ENCODE peak calls at places on chromosomes 2 and 18, in eight cellular contexts. One of them, this sample, is unnamed.

GRCh38 chr18:50107468-50107867 is 87.5 kb downstream of the MYO5B start:
- DNase-seq in GM23338: no peak
- DNase-seq in A549: no peak
- DNase-seq in dorsolateral prefrontal cortex: no peak
- DNase-seq in thyroid gland: no peak
- DNase-seq in CD8-positive, alpha-beta T cell: no peak
- DNase-seq in right atrium auricular region: no peak
- DNase-seq in aorta: no peak
- DNase-seq in this sample: no peak

GRCh38 chr18:75429975-75430374 is 2.5 kb upstream of the SMIM21 start:
- DNase-seq in GM23338: no peak
- DNase-seq in A549: no peak
- DNase-seq in dorsolateral prefrontal cortex: no peak
- DNase-seq in thyroid gland: no peak
- DNase-seq in CD8-positive, alpha-beta T cell: no peak
- DNase-seq in right atrium auricular region: no peak
- DNase-seq in aorta: no peak
- DNase-seq in this sample: no peak

GRCh38 chr2:60972889-60973656 is 44.4 kb upstream of the PEX13 start:
- DNase-seq in GM23338: peak; percentile 23
- DNase-seq in A549: no peak
- DNase-seq in dorsolateral prefrontal cortex: no peak
- DNase-seq in thyroid gland: no peak
- DNase-seq in CD8-positive, alpha-beta T cell: no peak
- DNase-seq in right atrium auricular region: no peak
- DNase-seq in aorta: no peak
- DNase-seq in this sample: no peak

GRCh38 chr2:241379481-241380480 is 23.7 kb downstream of the FARP2 start:
- DNase-seq in GM23338: no peak
- DNase-seq in A549: no peak
- DNase-seq in dorsolateral prefrontal cortex: no peak
- DNase-seq in thyroid gland: no peak
- DNase-seq in CD8-positive, alpha-beta T cell: no peak
- DNase-seq in right atrium auricular region: no peak
- DNase-seq in aorta: no peak
- DNase-seq in this sample: no peak

GRCh38 chr2:191693778-191694177 is 15.8 kb downstream of the NABP1 start:
- DNase-seq in GM23338: no peak
- DNase-seq in A549: no peak
- DNase-seq in dorsolateral prefrontal cortex: no peak
- DNase-seq in thyroid gland: no peak
- DNase-seq in CD8-positive, alpha-beta T cell: no peak
- DNase-seq in right atrium auricular region: no peak
- DNase-seq in aorta: no peak
- DNase-seq in this sample: no peak

GRCh38 chr2:185291035-185291647 is 447.5 kb upstream of the FSIP2 start:
- DNase-seq in GM23338: peak; percentile 86
- DNase-seq in A549: peak; percentile 41
- DNase-seq in dorsolateral prefrontal cortex: no peak
- DNase-seq in thyroid gland: peak; percentile 46
- DNase-seq in CD8-positive, alpha-beta T cell: no peak
- DNase-seq in right atrium auricular region: no peak
- DNase-seq in aorta: no peak
- DNase-seq in this sample: peak; percentile 17

GRCh38 chr18:22348521-22349316 is 69.0 kb downstream of the CTAGE1 start:
- DNase-seq in GM23338: peak; percentile 80
- DNase-seq in A549: peak; percentile 18
- DNase-seq in dorsolateral prefrontal cortex: no peak
- DNase-seq in thyroid gland: peak; percentile 67
- DNase-seq in CD8-positive, alpha-beta T cell: no peak
- DNase-seq in right atrium auricular region: peak; percentile 89
- DNase-seq in aorta: peak; percentile 85
- DNase-seq in this sample: no peak

GRCh38 chr18:50454379-50455005 is 79.6 kb downstream of the SKA1 start:
- DNase-seq in GM23338: peak; percentile 38
- DNase-seq in A549: no peak
- DNase-seq in dorsolateral prefrontal cortex: no peak
- DNase-seq in thyroid gland: no peak
- DNase-seq in CD8-positive, alpha-beta T cell: no peak
- DNase-seq in right atrium auricular region: no peak
- DNase-seq in aorta: no peak
- DNase-seq in this sample: no peak

GRCh38 chr18:10264260-10264659 is 190.2 kb upstream of the APCDD1 start:
- DNase-seq in GM23338: no peak
- DNase-seq in A549: no peak
- DNase-seq in dorsolateral prefrontal cortex: no peak
- DNase-seq in thyroid gland: no peak
- DNase-seq in CD8-positive, alpha-beta T cell: no peak
- DNase-seq in right atrium auricular region: no peak
- DNase-seq in aorta: no peak
- DNase-seq in this sample: no peak

GRCh38 chr2:64847930-64848329 is 141.3 kb upstream of the SLC1A4 start:
- DNase-seq in GM23338: peak; percentile 41
- DNase-seq in A549: no peak
- DNase-seq in dorsolateral prefrontal cortex: no peak
- DNase-seq in thyroid gland: no peak
- DNase-seq in CD8-positive, alpha-beta T cell: no peak
- DNase-seq in right atrium auricular region: no peak
- DNase-seq in aorta: peak; percentile 55
- DNase-seq in this sample: no peak

GRCh38 chr18:9173770-9174233 is 37.2 kb downstream of the ANKRD12 start:
- DNase-seq in GM23338: no peak
- DNase-seq in A549: no peak
- DNase-seq in dorsolateral prefrontal cortex: no peak
- DNase-seq in thyroid gland: no peak
- DNase-seq in CD8-positive, alpha-beta T cell: no peak
- DNase-seq in right atrium auricular region: no peak
- DNase-seq in aorta: no peak
- DNase-seq in this sample: no peak

GRCh38 chr2:14583802-14584201 is 48.7 kb upstream of the LRATD1 start:
- DNase-seq in GM23338: no peak
- DNase-seq in A549: no peak
- DNase-seq in dorsolateral prefrontal cortex: no peak
- DNase-seq in thyroid gland: no peak
- DNase-seq in CD8-positive, alpha-beta T cell: no peak
- DNase-seq in right atrium auricular region: no peak
- DNase-seq in aorta: no peak
- DNase-seq in this sample: no peak

DNA sequence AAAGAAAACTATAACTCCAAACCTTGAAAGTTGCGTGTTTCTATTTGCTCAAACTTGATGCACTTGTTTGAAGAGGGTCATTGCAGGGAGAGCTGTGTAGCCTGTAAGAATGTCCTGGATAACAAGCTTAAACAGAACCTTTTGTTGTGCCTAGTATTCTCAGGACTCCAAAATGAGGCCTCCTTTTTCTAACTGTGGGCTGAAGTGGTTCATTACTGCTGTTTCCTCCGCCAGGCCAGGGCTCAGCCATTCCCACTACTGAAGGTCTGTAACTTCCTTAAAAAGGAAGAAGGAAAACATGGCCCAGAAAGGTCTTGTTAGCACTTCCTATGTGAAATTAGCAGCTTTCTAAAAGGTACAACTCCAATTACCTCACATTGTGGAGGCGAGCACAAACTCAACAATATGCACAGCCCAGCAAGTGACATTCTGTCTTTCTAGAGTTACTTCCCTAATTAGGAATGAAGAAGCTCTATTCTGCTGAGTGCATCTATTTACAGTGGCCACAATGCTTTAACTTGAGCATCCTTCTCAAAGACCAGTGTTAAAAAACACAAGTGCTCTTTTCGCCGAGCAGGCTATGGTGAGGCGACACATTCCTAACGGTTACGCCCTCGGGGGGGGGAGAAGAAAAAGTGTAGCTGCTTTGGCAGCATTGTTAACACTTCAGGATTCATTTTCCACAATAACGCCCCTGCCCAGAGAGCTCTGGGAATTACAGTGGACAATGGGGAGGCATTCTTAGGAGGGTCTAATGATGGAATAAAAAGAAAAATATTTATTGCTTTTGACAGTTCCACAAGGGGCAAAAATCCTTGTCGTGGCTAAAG is 136.9 kb upstream of the SIX3 start:
- DNase-seq in GM23338: peak; percentile 69
- DNase-seq in A549: no peak
- DNase-seq in dorsolateral prefrontal cortex: no peak
- DNase-seq in thyroid gland: no peak
- DNase-seq in CD8-positive, alpha-beta T cell: no peak
- DNase-seq in right atrium auricular region: no peak
- DNase-seq in aorta: no peak
- DNase-seq in this sample: no peak
- H3K27ac ChIP-seq in GM23338: no peak overlapping the region
- H3K27ac ChIP-seq in A549: no peak overlapping the region
- H3K27ac ChIP-seq in dorsolateral prefrontal cortex: no peak overlapping the region
- H3K27ac ChIP-seq in thyroid gland: no peak overlapping the region
- H3K27ac ChIP-seq in CD8-positive, alpha-beta T cell: no peak overlapping the region
- H3K27ac ChIP-seq in right atrium auricular region: no peak overlapping the region
- H3K27ac ChIP-seq in aorta: no peak overlapping the region
- H3K27ac ChIP-seq in this sample: no peak overlapping the region

GRCh38 chr18:79599503-79599931 is 80.1 kb upstream of the CTDP1 start:
- DNase-seq in GM23338: no peak
- DNase-seq in A549: peak; percentile 37
- DNase-seq in dorsolateral prefrontal cortex: peak; percentile 30
- DNase-seq in thyroid gland: no peak
- DNase-seq in CD8-positive, alpha-beta T cell: no peak
- DNase-seq in right atrium auricular region: no peak
- DNase-seq in aorta: peak; percentile 61
- DNase-seq in this sample: no peak

GRCh38 chr18:79600141-79600540 is 79.5 kb upstream of the CTDP1 start:
- DNase-seq in GM23338: no peak
- DNase-seq in A549: no peak
- DNase-seq in dorsolateral prefrontal cortex: peak; percentile 21
- DNase-seq in thyroid gland: no peak
- DNase-seq in CD8-positive, alpha-beta T cell: no peak
- DNase-seq in right atrium auricular region: no peak
- DNase-seq in aorta: peak; percentile 59
- DNase-seq in this sample: no peak

GRCh38 chr18:79603321-79604204 is 76.0 kb upstream of the CTDP1 start:
- DNase-seq in GM23338: no peak
- DNase-seq in A549: no peak
- DNase-seq in dorsolateral prefrontal cortex: peak; percentile 30
- DNase-seq in thyroid gland: no peak
- DNase-seq in CD8-positive, alpha-beta T cell: no peak
- DNase-seq in right atrium auricular region: no peak
- DNase-seq in aorta: peak; percentile 61
- DNase-seq in this sample: no peak

GRCh38 chr18:79600596-79600995 is 79.0 kb upstream of the CTDP1 start:
- DNase-seq in GM23338: no peak
- DNase-seq in A549: no peak
- DNase-seq in dorsolateral prefrontal cortex: no peak
- DNase-seq in thyroid gland: no peak
- DNase-seq in CD8-positive, alpha-beta T cell: no peak
- DNase-seq in right atrium auricular region: no peak
- DNase-seq in aorta: no peak
- DNase-seq in this sample: no peak

GRCh38 chr18:79601234-79601633 is 78.4 kb upstream of the CTDP1 start:
- DNase-seq in GM23338: no peak
- DNase-seq in A549: no peak
- DNase-seq in dorsolateral prefrontal cortex: peak; percentile 0
- DNase-seq in thyroid gland: no peak
- DNase-seq in CD8-positive, alpha-beta T cell: no peak
- DNase-seq in right atrium auricular region: no peak
- DNase-seq in aorta: peak; percentile 7
- DNase-seq in this sample: no peak
- H3K27ac ChIP-seq in GM23338: no peak overlapping the region
- H3K27ac ChIP-seq in A549: no peak overlapping the region
- H3K27ac ChIP-seq in dorsolateral prefrontal cortex: no peak overlapping the region
- H3K27ac ChIP-seq in thyroid gland: no peak overlapping the region
- H3K27ac ChIP-seq in CD8-positive, alpha-beta T cell: no peak overlapping the region
- H3K27ac ChIP-seq in right atrium auricular region: no peak overlapping the region
- H3K27ac ChIP-seq in aorta: no peak overlapping the region
- H3K27ac ChIP-seq in this sample: no peak overlapping the region

GRCh38 chr18:23828426-23828825 is 139.2 kb downstream of the LAMA3 start:
- DNase-seq in GM23338: no peak
- DNase-seq in A549: peak; percentile 72
- DNase-seq in dorsolateral prefrontal cortex: no peak
- DNase-seq in thyroid gland: no peak
- DNase-seq in CD8-positive, alpha-beta T cell: peak; percentile 52
- DNase-seq in right atrium auricular region: no peak
- DNase-seq in aorta: no peak
- DNase-seq in this sample: no peak

GRCh38 chr18:23825496-23825895 is 136.2 kb downstream of the LAMA3 start:
- DNase-seq in GM23338: no peak
- DNase-seq in A549: no peak
- DNase-seq in dorsolateral prefrontal cortex: no peak
- DNase-seq in thyroid gland: no peak
- DNase-seq in CD8-positive, alpha-beta T cell: no peak
- DNase-seq in right atrium auricular region: no peak
- DNase-seq in aorta: no peak
- DNase-seq in this sample: no peak

GRCh38 chr18:23826850-23827620 is 137.8 kb downstream of the LAMA3 start:
- DNase-seq in GM23338: no peak
- DNase-seq in A549: no peak
- DNase-seq in dorsolateral prefrontal cortex: no peak
- DNase-seq in thyroid gland: no peak
- DNase-seq in CD8-positive, alpha-beta T cell: no peak
- DNase-seq in right atrium auricular region: no peak
- DNase-seq in aorta: no peak
- DNase-seq in this sample: no peak

GRCh38 chr18:23825978-23826405 is 136.7 kb downstream of the LAMA3 start:
- DNase-seq in GM23338: no peak
- DNase-seq in A549: no peak
- DNase-seq in dorsolateral prefrontal cortex: peak; percentile 51
- DNase-seq in thyroid gland: peak; percentile 24
- DNase-seq in CD8-positive, alpha-beta T cell: no peak
- DNase-seq in right atrium auricular region: peak; percentile 87
- DNase-seq in aorta: peak; percentile 67
- DNase-seq in this sample: peak; percentile 22

DNA sequence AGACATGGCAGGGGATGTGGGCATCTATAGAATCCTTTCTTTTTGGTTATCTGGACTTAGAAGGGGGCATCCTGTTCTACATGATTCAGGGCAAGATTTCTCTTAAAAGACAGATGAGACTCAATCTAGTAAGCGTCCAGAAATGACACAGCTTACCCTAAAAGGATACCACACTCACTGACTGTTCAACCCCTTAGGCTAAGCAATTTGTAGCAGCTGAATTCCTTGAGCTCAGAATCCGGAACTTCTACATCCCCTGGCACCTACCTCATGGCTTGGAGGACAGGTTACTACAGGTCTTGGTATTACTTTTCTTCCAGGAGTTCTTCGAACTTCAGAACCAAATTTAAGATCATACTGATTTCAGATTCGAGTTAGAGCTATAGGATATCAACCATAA is 138.4 kb downstream of the LAMA3 start:
- DNase-seq in GM23338: no peak
- DNase-seq in A549: no peak
- DNase-seq in dorsolateral prefrontal cortex: no peak
- DNase-seq in thyroid gland: peak; percentile 27
- DNase-seq in CD8-positive, alpha-beta T cell: no peak
- DNase-seq in right atrium auricular region: no peak
- DNase-seq in aorta: no peak
- DNase-seq in this sample: no peak
- H3K27ac ChIP-seq in GM23338: no peak overlapping the region
- H3K27ac ChIP-seq in A549: no peak overlapping the region
- H3K27ac ChIP-seq in dorsolateral prefrontal cortex: no peak overlapping the region
- H3K27ac ChIP-seq in thyroid gland: no peak overlapping the region
- H3K27ac ChIP-seq in CD8-positive, alpha-beta T cell: no peak overlapping the region
- H3K27ac ChIP-seq in right atrium auricular region: no peak overlapping the region
- H3K27ac ChIP-seq in aorta: no peak overlapping the region
- H3K27ac ChIP-seq in this sample: no peak overlapping the region

DNA sequence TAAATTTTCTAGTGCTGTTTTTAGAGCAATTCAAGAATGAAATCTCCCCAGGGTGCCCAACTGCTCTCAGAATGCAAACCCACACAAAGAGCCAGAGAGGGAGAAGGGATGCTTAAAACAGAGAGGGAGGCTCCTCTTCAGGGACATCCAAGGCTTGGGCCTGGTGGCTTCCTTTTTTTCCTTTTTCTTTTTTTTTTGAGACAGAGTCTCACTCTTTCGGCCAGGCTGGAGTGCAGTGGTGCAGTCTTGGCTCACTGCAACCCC is 32.8 kb upstream of the ATL2 start:
- DNase-seq in GM23338: no peak
- DNase-seq in A549: no peak
- DNase-seq in dorsolateral prefrontal cortex: no peak
- DNase-seq in thyroid gland: no peak
- DNase-seq in CD8-positive, alpha-beta T cell: no peak
- DNase-seq in right atrium auricular region: no peak
- DNase-seq in aorta: no peak
- DNase-seq in this sample: no peak
- H3K27ac ChIP-seq in GM23338: no peak overlapping the region
- H3K27ac ChIP-seq in A549: no peak overlapping the region
- H3K27ac ChIP-seq in dorsolateral prefrontal cortex: peak overlapping the region; percentile 78
- H3K27ac ChIP-seq in thyroid gland: peak overlapping the region; percentile 44
- H3K27ac ChIP-seq in CD8-positive, alpha-beta T cell: no peak overlapping the region
- H3K27ac ChIP-seq in right atrium auricular region: no peak overlapping the region
- H3K27ac ChIP-seq in aorta: no peak overlapping the region
- H3K27ac ChIP-seq in this sample: no peak overlapping the region